ENCODE peak calls at places on chromosomes 11 and 22, in five cellular contexts. D, Q, J, F and V are unnamed samples.
A peak's percentile ranks its signal among the peaks of the same experiment; 100 is the strongest.

GRCh38 chr22:30609260-30610185 is 2.5 kb downstream of the TCN2 start:
- DNase-seq in D (peak; percentile 59), Q (peak; percentile 66), J (no peak), F (no peak), V (no peak)

GRCh38 chr11:35623708-35624168 is 5.5 kb downstream of the FJX1 start:
- DNase-seq in D (no peak), Q (peak; percentile 35), J (no peak), F (no peak), V (no peak)

GRCh38 chr11:68076371-68077042 is 37.7 kb downstream of the TCIRG1 start:
- DNase-seq in D (no peak), Q (no peak), J (no peak), F (no peak), V (no peak)

GRCh38 chr11:133515075-133515474 is 17.2 kb downstream of the OPCML start:
- DNase-seq in D (no peak), Q (no peak), J (no peak), F (no peak), V (no peak)

GRCh38 chr11:88709567-88709966 is 356.2 kb downstream of the GRM5 start:
- DNase-seq in D (no peak), Q (no peak), J (no peak), F (no peak), V (no peak)

GRCh38 chr22:31825513-31825912 is 71.7 kb downstream of the DEPDC5 start:
- DNase-seq in D (no peak), Q (no peak), J (no peak), F (no peak), V (no peak)

GRCh38 chr22:35739076-35739475 is 21.4 kb downstream of the APOL5 start:
- DNase-seq in D (no peak), Q (no peak), J (no peak), F (peak; percentile 64), V (no peak)

GRCh38 chr22:30027791-30028190 is 52.5 kb upstream of the HORMAD2 start:
- DNase-seq in D (peak; percentile 28), Q (no peak), J (no peak), F (no peak), V (no peak)

GRCh38 chr22:37588540-37589215 is 8.8 kb upstream of the LGALS2 start:
- DNase-seq in D (no peak), Q (no peak), J (no peak), F (no peak), V (no peak)

GRCh38 chr11:12502041-12502440 is 124.7 kb downstream of the PARVA start:
- DNase-seq in D (no peak), Q (no peak), J (no peak), F (no peak), V (no peak)

GRCh38 chr22:49667236-49667635 is 160.4 kb downstream of the BRD1 start:
- DNase-seq in D (peak; percentile 55), Q (peak; percentile 61), J (no peak), F (no peak), V (peak; percentile 66)

GRCh38 chr11:66685276-66686099 is 7.8 kb upstream of the RBM4B start:
- DNase-seq in D (no peak), Q (no peak), J (no peak), F (no peak), V (peak; percentile 46)

GRCh38 chr11:110356769-110357671 is 60.6 kb upstream of the RDX start:
- DNase-seq in D (no peak), Q (no peak), J (no peak), F (no peak), V (no peak)

GRCh38 chr11:315516-315994 is 1.7 kb downstream of the IFITM1 start:
- DNase-seq in D (no peak), Q (no peak), J (no peak), F (no peak), V (no peak)
- H3K4me3 ChIP-seq in D (peak overlapping the region; percentile 74), Q (peak overlapping the region; percentile 59), J (peak overlapping the region; percentile 97), F (peak overlapping the region; percentile 82), V (peak overlapping the region; percentile 62)

GRCh38 chr11:60705895-60706294 is 6.5 kb downstream of the MS4A8 start:
- DNase-seq in D (no peak), Q (no peak), J (no peak), F (no peak), V (no peak)

GRCh38 chr11:60703374-60703773 is 4.0 kb downstream of the MS4A8 start:
- DNase-seq in D (no peak), Q (no peak), J (no peak), F (peak; percentile 79), V (no peak)

GRCh38 chr11:60699282-60699681 is at the start of gene MS4A8:
- DNase-seq in D (no peak), Q (no peak), J (no peak), F (no peak), V (no peak)

GRCh38 chr11:60700689-60701508 is 1.5 kb downstream of the MS4A8 start:
- DNase-seq in D (no peak), Q (no peak), J (no peak), F (peak; percentile 46), V (no peak)

GRCh38 chr11:60701509-60701818 is 2.1 kb downstream of the MS4A8 start:
- DNase-seq in D (no peak), Q (no peak), J (no peak), F (no peak), V (no peak)
- TF ChIP-seq CTCF in D (no peak), Q (no peak), J (no peak), F (no peak), V (no peak)

GRCh38 chr22:17443413-17444203 is 74.3 kb downstream of the CECR2 start:
- DNase-seq in D (no peak), Q (no peak), J (no peak), F (no peak), V (no peak)

GRCh38 chr22:17444204-17444504 is 74.9 kb downstream of the CECR2 start:
- DNase-seq in D (no peak), Q (no peak), J (no peak), F (no peak), V (no peak)

GRCh38 chr22:17436981-17437410 is 67.7 kb downstream of the CECR2 start:
- DNase-seq in D (peak; percentile 16), Q (no peak), J (no peak), F (no peak), V (no peak)

GRCh38 chr22:17436382-17436951 is 67.2 kb downstream of the CECR2 start:
- DNase-seq in D (peak; percentile 9), Q (no peak), J (no peak), F (no peak), V (no peak)

GRCh38 chr22:17441326-17441725 is 72.1 kb downstream of the CECR2 start:
- DNase-seq in D (no peak), Q (no peak), J (no peak), F (no peak), V (no peak)
- H3K27me3 ChIP-seq in D (no peaks in the 10 kb centered on the region), Q (no peaks in the 10 kb centered on the region), J (peaks cover 3% of the 10 kb centered on the region), F (no peaks in the 10 kb centered on the region), V (no peaks in the 10 kb centered on the region)

DNA sequence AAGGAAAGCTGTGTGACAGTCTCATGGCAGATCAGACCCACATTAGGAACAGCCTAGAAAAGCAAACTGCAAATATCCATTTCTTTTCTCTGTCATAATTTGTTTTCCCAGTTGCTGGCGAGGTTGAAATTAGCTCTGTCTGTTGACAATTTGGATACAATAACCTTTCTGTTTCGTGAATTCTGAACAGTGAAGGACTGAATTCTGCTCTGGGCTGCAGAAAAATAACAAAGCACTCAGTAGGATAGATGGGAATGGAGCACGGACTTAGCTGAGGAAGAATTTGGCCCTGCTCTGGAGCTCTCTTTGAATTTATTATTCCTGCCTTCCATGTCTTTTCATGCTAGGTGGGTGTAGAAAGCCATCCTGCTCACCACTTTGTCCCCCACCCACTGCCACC is 140.3 kb downstream of the RRAS2 start:
- DNase-seq in D (no peak), Q (no peak), J (no peak), F (no peak), V (no peak)
- H3K4me3 ChIP-seq in D (no peak overlapping the region), Q (no peak overlapping the region), J (no peak overlapping the region), F (no peak overlapping the region), V (no peak overlapping the region)

GRCh38 chr22:43291381-43291780 is 51.8 kb downstream of the SCUBE1 start:
- DNase-seq in D (no peak), Q (no peak), J (no peak), F (no peak), V (no peak)

GRCh38 chr22:43288807-43289417 is 54.3 kb downstream of the SCUBE1 start:
- DNase-seq in D (no peak), Q (no peak), J (no peak), F (no peak), V (no peak)

GRCh38 chr22:43288378-43288777 is 54.8 kb downstream of the SCUBE1 start:
- DNase-seq in D (no peak), Q (no peak), J (no peak), F (no peak), V (no peak)

GRCh38 chr22:43289551-43289963 is 53.6 kb downstream of the SCUBE1 start:
- DNase-seq in D (no peak), Q (no peak), J (no peak), F (no peak), V (no peak)

GRCh38 chr22:43289976-43290663 is 53.1 kb downstream of the SCUBE1 start:
- DNase-seq in D (no peak), Q (no peak), J (no peak), F (no peak), V (peak; percentile 86)
- TF ChIP-seq CTCF in D (no peak), Q (no peak), J (no peak), F (no peak), V (no peak)